ENCODE peak calls at places on chromosomes 4 and X, in five cellular contexts. One of them, this sample, is unnamed.

GRCh38 chr4:83212041-83212851 is 72.4 kb downstream of the COQ2 start:
- ATAC-seq in gastroesophageal sphincter: no peak
- ATAC-seq in thoracic aorta: no peak
- ATAC-seq in lower lobe of right lung: peak; percentile 89
- ATAC-seq in Right ventricle myocardium superior: no peak
- ATAC-seq in this sample: peak; percentile 94

GRCh38 chr4:88308587-88308986 is 24.2 kb upstream of the PPM1K start:
- ATAC-seq in gastroesophageal sphincter: no peak
- ATAC-seq in thoracic aorta: no peak
- ATAC-seq in lower lobe of right lung: no peak
- ATAC-seq in Right ventricle myocardium superior: no peak
- ATAC-seq in this sample: no peak

GRCh38 chrX:50704360-50704759 is 109.6 kb downstream of the SHROOM4 start:
- ATAC-seq in gastroesophageal sphincter: no peak
- ATAC-seq in thoracic aorta: no peak
- ATAC-seq in lower lobe of right lung: no peak
- ATAC-seq in Right ventricle myocardium superior: no peak
- ATAC-seq in this sample: no peak

GRCh38 chrX:119190736-119191282 is 45.3 kb upstream of the PGRMC1 start:
- ATAC-seq in gastroesophageal sphincter: peak; percentile 72
- ATAC-seq in thoracic aorta: no peak
- ATAC-seq in lower lobe of right lung: peak; percentile 23
- ATAC-seq in Right ventricle myocardium superior: peak; percentile 79
- ATAC-seq in this sample: no peak

GRCh38 chrX:128156204-128156603 is 104.0 kb upstream of the ACTRT1 start:
- ATAC-seq in gastroesophageal sphincter: no peak
- ATAC-seq in thoracic aorta: no peak
- ATAC-seq in lower lobe of right lung: no peak
- ATAC-seq in Right ventricle myocardium superior: no peak
- ATAC-seq in this sample: no peak

GRCh38 chr4:139986108-139986507 is 167.9 kb downstream of the MAML3 start:
- ATAC-seq in gastroesophageal sphincter: no peak
- ATAC-seq in thoracic aorta: no peak
- ATAC-seq in lower lobe of right lung: no peak
- ATAC-seq in Right ventricle myocardium superior: no peak
- ATAC-seq in this sample: no peak

GRCh38 chr4:118282692-118283091 is 70.1 kb downstream of the PRSS12 start:
- ATAC-seq in gastroesophageal sphincter: no peak
- ATAC-seq in thoracic aorta: no peak
- ATAC-seq in lower lobe of right lung: no peak
- ATAC-seq in Right ventricle myocardium superior: no peak
- ATAC-seq in this sample: no peak

GRCh38 chrX:139203681-139204575 is 326.6 kb upstream of the F9 start:
- ATAC-seq in gastroesophageal sphincter: peak; percentile 29
- ATAC-seq in thoracic aorta: no peak
- ATAC-seq in lower lobe of right lung: peak; percentile 51
- ATAC-seq in Right ventricle myocardium superior: peak; percentile 27
- ATAC-seq in this sample: no peak

GRCh38 chr4:3022651-3023050 is 51.7 kb downstream of the HTT-AS start:
- ATAC-seq in gastroesophageal sphincter: no peak
- ATAC-seq in thoracic aorta: no peak
- ATAC-seq in lower lobe of right lung: no peak
- ATAC-seq in Right ventricle myocardium superior: no peak
- ATAC-seq in this sample: no peak

GRCh38 chr4:87983996-87984395 is 8.5 kb downstream of the SPP1 start:
- ATAC-seq in gastroesophageal sphincter: no peak
- ATAC-seq in thoracic aorta: no peak
- ATAC-seq in lower lobe of right lung: no peak
- ATAC-seq in Right ventricle myocardium superior: no peak
- ATAC-seq in this sample: no peak

GRCh38 chrX:74179936-74180454 is 124.0 kb upstream of the ZCCHC13 start:
- ATAC-seq in gastroesophageal sphincter: no peak
- ATAC-seq in thoracic aorta: no peak
- ATAC-seq in lower lobe of right lung: no peak
- ATAC-seq in Right ventricle myocardium superior: no peak
- ATAC-seq in this sample: no peak

GRCh38 chr4:112297495-112297894 is 326 bp downstream of the ALPK1 start:
- ATAC-seq in gastroesophageal sphincter: peak; percentile 39
- ATAC-seq in thoracic aorta: no peak
- ATAC-seq in lower lobe of right lung: peak; percentile 63
- ATAC-seq in Right ventricle myocardium superior: peak; percentile 40
- ATAC-seq in this sample: no peak

GRCh38 chr4:6956434-6957147 is 47.0 kb downstream of the TBC1D14 start:
- ATAC-seq in gastroesophageal sphincter: no peak
- ATAC-seq in thoracic aorta: no peak
- ATAC-seq in lower lobe of right lung: no peak
- ATAC-seq in Right ventricle myocardium superior: no peak
- ATAC-seq in this sample: no peak

GRCh38 chr4:128385683-128386304 is 98.2 kb upstream of the PGRMC2 start:
- ATAC-seq in gastroesophageal sphincter: peak; percentile 59
- ATAC-seq in thoracic aorta: no peak
- ATAC-seq in lower lobe of right lung: peak; percentile 60
- ATAC-seq in Right ventricle myocardium superior: peak; percentile 26
- ATAC-seq in this sample: peak; percentile 17

GRCh38 chr4:145815027-145815612 is 123.5 kb downstream of the ZNF827 start:
- ATAC-seq in gastroesophageal sphincter: no peak
- ATAC-seq in thoracic aorta: no peak
- ATAC-seq in lower lobe of right lung: no peak
- ATAC-seq in Right ventricle myocardium superior: no peak
- ATAC-seq in this sample: no peak

GRCh38 chrX:39619182-39620009 is 478.4 kb downstream of the BCOR start:
- ATAC-seq in gastroesophageal sphincter: no peak
- ATAC-seq in thoracic aorta: no peak
- ATAC-seq in lower lobe of right lung: peak; percentile 52
- ATAC-seq in Right ventricle myocardium superior: no peak
- ATAC-seq in this sample: no peak

GRCh38 chr4:55321707-55322264 is 24.3 kb upstream of the SRD5A3 start:
- ATAC-seq in gastroesophageal sphincter: peak; percentile 60
- ATAC-seq in thoracic aorta: no peak
- ATAC-seq in lower lobe of right lung: no peak
- ATAC-seq in Right ventricle myocardium superior: peak; percentile 68
- ATAC-seq in this sample: no peak

GRCh38 chr4:18954538-18954937 is 933.0 kb upstream of the LCORL start:
- ATAC-seq in gastroesophageal sphincter: no peak
- ATAC-seq in thoracic aorta: no peak
- ATAC-seq in lower lobe of right lung: no peak
- ATAC-seq in Right ventricle myocardium superior: no peak
- ATAC-seq in this sample: no peak

GRCh38 chr4:13483142-13484044 is 747 bp downstream of the RAB28 start:
- ATAC-seq in gastroesophageal sphincter: peak; percentile 59
- ATAC-seq in thoracic aorta: peak; percentile 47
- ATAC-seq in lower lobe of right lung: peak; percentile 62
- ATAC-seq in Right ventricle myocardium superior: peak; percentile 51
- ATAC-seq in this sample: no peak

GRCh38 chr4:101708640-101709039 is 81.9 kb upstream of the BANK1 start:
- ATAC-seq in gastroesophageal sphincter: no peak
- ATAC-seq in thoracic aorta: no peak
- ATAC-seq in lower lobe of right lung: no peak
- ATAC-seq in Right ventricle myocardium superior: no peak
- ATAC-seq in this sample: no peak